ENCODE peak calls at places on chromosomes 3 and 15, in four cellular contexts. One of them, this sample, is unnamed.

GRCh38 chr3:127143172-127143571 is 49.8 kb upstream of the PRR23E start:
- DNase-seq in MM.1S: no peak
- DNase-seq in nephron progenitor cell: no peak
- DNase-seq in ovary: no peak
- DNase-seq in this sample: no peak

GRCh38 chr15:52799145-52799811 is 9.1 kb upstream of the ONECUT1 start:
- DNase-seq in MM.1S: no peak
- DNase-seq in nephron progenitor cell: no peak
- DNase-seq in ovary: no peak
- DNase-seq in this sample: no peak

GRCh38 chr3:102180291-102180931 is 254.4 kb upstream of the ZPLD1 start:
- DNase-seq in MM.1S: no peak
- DNase-seq in nephron progenitor cell: no peak
- DNase-seq in ovary: no peak
- DNase-seq in this sample: no peak

GRCh38 chr3:33355611-33356010 is 78.4 kb downstream of the FBXL2 start:
- DNase-seq in MM.1S: no peak
- DNase-seq in nephron progenitor cell: no peak
- DNase-seq in ovary: no peak
- DNase-seq in this sample: no peak

GRCh38 chr15:39782441-39783138 is at the start of gene FSIP1:
- DNase-seq in MM.1S: peak; percentile 97
- DNase-seq in nephron progenitor cell: peak; percentile 96
- DNase-seq in ovary: peak; percentile 95
- DNase-seq in this sample: peak; percentile 99

GRCh38 chr3:8529197-8529637 is 27.6 kb downstream of the LMCD1 start:
- DNase-seq in MM.1S: no peak
- DNase-seq in nephron progenitor cell: no peak
- DNase-seq in ovary: peak; percentile 51
- DNase-seq in this sample: no peak

GRCh38 chr15:67091073-67091965 is 25.9 kb downstream of the SMAD3 start:
- DNase-seq in MM.1S: peak; percentile 55
- DNase-seq in nephron progenitor cell: no peak
- DNase-seq in ovary: peak; percentile 77
- DNase-seq in this sample: peak; percentile 79

GRCh38 chr3:104596551-104596950 is 770.2 kb upstream of the ALCAM start:
- DNase-seq in MM.1S: peak; percentile 58
- DNase-seq in nephron progenitor cell: peak; percentile 8
- DNase-seq in ovary: no peak
- DNase-seq in this sample: peak; percentile 18

GRCh38 chr15:67167131-67167530 is 87.3 kb downstream of the AAGAB start:
- DNase-seq in MM.1S: no peak
- DNase-seq in nephron progenitor cell: no peak
- DNase-seq in ovary: no peak
- DNase-seq in this sample: no peak

GRCh38 chr3:65687741-65688140 is 351.0 kb downstream of the MAGI1 start:
- DNase-seq in MM.1S: no peak
- DNase-seq in nephron progenitor cell: no peak
- DNase-seq in ovary: no peak
- DNase-seq in this sample: no peak

GRCh38 chr3:65685621-65686020 is 353.1 kb downstream of the MAGI1 start:
- DNase-seq in MM.1S: no peak
- DNase-seq in nephron progenitor cell: no peak
- DNase-seq in ovary: peak; percentile 36
- DNase-seq in this sample: no peak

GRCh38 chr3:65689436-65689835 is 349.3 kb downstream of the MAGI1 start:
- DNase-seq in MM.1S: no peak
- DNase-seq in nephron progenitor cell: no peak
- DNase-seq in ovary: no peak
- DNase-seq in this sample: no peak
- TF ChIP-seq CTCF in MM.1S: no peak
- TF ChIP-seq CTCF in nephron progenitor cell: no peak
- TF ChIP-seq CTCF in ovary: no peak
- TF ChIP-seq CTCF in this sample: no peak

DNA sequence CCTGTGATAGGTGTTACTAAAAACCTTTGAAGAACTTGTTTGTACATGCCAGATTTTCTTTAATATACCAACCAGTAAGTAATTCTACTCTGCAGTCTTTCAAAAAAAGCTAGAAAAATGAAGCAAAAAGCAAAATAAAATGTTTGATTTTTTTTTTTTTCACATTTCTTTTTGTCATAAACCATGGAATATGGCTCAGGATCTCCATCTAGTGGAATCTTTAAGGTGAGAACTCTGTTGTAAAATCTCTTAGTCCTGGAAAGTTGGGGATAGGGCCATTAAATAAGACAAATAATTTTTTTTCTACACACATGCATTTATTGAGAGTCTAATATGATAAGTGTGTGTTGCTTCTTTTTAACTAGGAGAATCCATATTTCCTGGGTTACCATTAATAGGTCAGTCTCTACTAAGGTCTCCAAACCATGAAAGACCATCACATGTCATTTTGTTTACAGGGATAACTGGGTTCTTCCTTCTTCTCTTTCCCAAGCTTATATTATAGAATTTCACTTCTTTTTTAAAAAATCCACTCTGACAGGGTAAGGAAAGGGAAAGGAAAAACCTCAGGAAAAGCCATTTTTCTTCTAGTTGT is 84.6 kb downstream of the SLC9A9 start:
- DNase-seq in MM.1S: no peak
- DNase-seq in nephron progenitor cell: no peak
- DNase-seq in ovary: no peak
- DNase-seq in this sample: no peak
- TF ChIP-seq CTCF in MM.1S: no peak
- TF ChIP-seq CTCF in nephron progenitor cell: peak; percentile 49
- TF ChIP-seq CTCF in ovary: no peak
- TF ChIP-seq CTCF in this sample: no peak

GRCh38 chr3:11045536-11045935 is 53.0 kb downstream of the SLC6A1 start:
- DNase-seq in MM.1S: no peak
- DNase-seq in nephron progenitor cell: no peak
- DNase-seq in ovary: no peak
- DNase-seq in this sample: no peak
- TF ChIP-seq CTCF in MM.1S: no peak
- TF ChIP-seq CTCF in nephron progenitor cell: no peak
- TF ChIP-seq CTCF in ovary: no peak
- TF ChIP-seq CTCF in this sample: no peak

DNA sequence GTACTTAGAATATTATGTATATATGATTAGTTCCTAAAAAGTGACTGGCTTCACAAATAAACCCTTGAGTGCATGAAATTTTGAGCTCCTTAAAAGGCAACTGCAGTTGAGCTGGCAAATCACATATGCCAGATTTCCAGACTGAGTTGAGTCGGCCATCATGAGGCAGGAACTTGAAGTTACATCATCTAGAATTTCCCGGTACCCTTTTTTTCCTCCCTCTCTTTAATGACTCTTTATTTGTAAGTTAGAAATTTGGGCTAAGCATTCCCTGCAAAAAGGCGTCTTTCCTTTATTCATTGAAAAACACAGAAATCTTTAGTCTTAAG is 162.6 kb downstream of the FNDC3B start:
- DNase-seq in MM.1S: no peak
- DNase-seq in nephron progenitor cell: no peak
- DNase-seq in ovary: no peak
- DNase-seq in this sample: no peak
- TF ChIP-seq CTCF in MM.1S: no peak
- TF ChIP-seq CTCF in nephron progenitor cell: no peak
- TF ChIP-seq CTCF in ovary: peak; percentile 24
- TF ChIP-seq CTCF in this sample: no peak

This sample was measured in GM13976.